ENCODE peak calls at places on chromosomes 13 and 19, in six cellular contexts. U, P, S, R, I and X are unnamed samples.

GRCh38 chr13:52686381-52686780 is 33.7 kb downstream of the SUGT1 start:
- DNase-seq in S (no peak), P (no peak), R (no peak), U (no peak), I (no peak), X (no peak)

GRCh38 chr13:74681891-74682290 is 547.7 kb upstream of the KLF12 start:
- DNase-seq in U (no peak), I (no peak), R (no peak), P (no peak), S (no peak), X (no peak)

GRCh38 chr19:48344892-48345291 is 18.8 kb downstream of the TMEM143 start:
- DNase-seq in R (peak; percentile 44), I (no peak), P (no peak), U (no peak), S (no peak), X (peak; percentile 66)

GRCh38 chr13:73551736-73552135 is 492.9 kb downstream of the KLF5 start:
- DNase-seq in P (no peak), U (no peak), R (no peak), I (no peak), S (no peak), X (no peak)

GRCh38 chr19:53394522-53394973 is 401 bp upstream of the ZNF765 start:
- DNase-seq in I (peak; percentile 65), P (no peak), S (no peak), R (no peak), U (peak; percentile 63), X (peak; percentile 47)

GRCh38 chr19:10553943-10554381 is 10.3 kb downstream of the ATG4D start:
- DNase-seq in I (no peak), S (peak; percentile 30), U (no peak), R (no peak), P (peak; percentile 65), X (no peak)

GRCh38 chr19:35327642-35328041 is 1.3 kb upstream of the CD22 start:
- DNase-seq in S (no peak), U (no peak), I (no peak), R (no peak), P (no peak), X (peak; percentile 50)

GRCh38 chr13:100526299-100527030 is 62.1 kb downstream of the GGACT start:
- DNase-seq in R (no peak), I (no peak), P (no peak), U (no peak), S (no peak), X (peak; percentile 95)

GRCh38 chr13:87678353-87678752 is 7.2 kb downstream of the SLITRK5 start:
- DNase-seq in U (no peak), P (no peak), S (no peak), R (no peak), I (no peak), X (no peak)

GRCh38 chr19:50300814-50301606 is 28.2 kb downstream of the KCNC3 start:
- DNase-seq in P (no peak), U (no peak), R (peak; percentile 54), I (no peak), S (no peak), X (no peak)

GRCh38 chr13:51728972-51729371 is 75.0 kb downstream of the DHRS12 start:
- DNase-seq in P (no peak), S (no peak), I (no peak), U (no peak), R (peak; percentile 80), X (no peak)

GRCh38 chr13:39263033-39263432 is 224.8 kb downstream of the NHLRC3 start:
- DNase-seq in R (peak; percentile 78), S (peak; percentile 66), P (no peak), I (peak; percentile 46), U (no peak), X (peak; percentile 42)

GRCh38 chr13:32314968-32315254 is 252 bp downstream of the ZAR1L start:
- DNase-seq in R (peak; percentile 73), S (peak; percentile 66), P (no peak), U (no peak), I (peak; percentile 66), X (peak; percentile 25)

GRCh38 chr19:44649578-44650145 is 6.0 kb downstream of the PVR start:
- DNase-seq in I (no peak), S (no peak), U (no peak), P (no peak), R (no peak), X (no peak)
- H3K9me3 ChIP-seq in I (no peaks in the 10 kb centered on the region), S (no peaks in the 10 kb centered on the region), U (no peaks in the 10 kb centered on the region), P (no peaks in the 10 kb centered on the region), R (no peaks in the 10 kb centered on the region), X (no peaks in the 10 kb centered on the region)

GRCh38 chr19:57106646-57107235 is 13.0 kb upstream of the USP29 start:
- DNase-seq in P (no peak), U (no peak), S (no peak), I (no peak), R (no peak), X (peak; percentile 32)

GRCh38 chr19:57099199-57099661 is 20.6 kb upstream of the USP29 start:
- DNase-seq in P (peak; percentile 52), U (peak; percentile 90), S (peak; percentile 47), I (peak; percentile 10), R (peak; percentile 77), X (peak; percentile 81)

GRCh38 chr19:57105976-57106610 is 13.7 kb upstream of the USP29 start:
- DNase-seq in I (no peak), R (no peak), P (no peak), U (no peak), S (no peak), X (no peak)

GRCh38 chr19:57103573-57104277 is 16.1 kb upstream of the USP29 start:
- DNase-seq in U (peak; percentile 72), S (peak; percentile 53), I (peak; percentile 15), R (peak; percentile 83), P (peak; percentile 48), X (peak; percentile 68)
- H3K9me3 ChIP-seq in U (no peaks in the 10 kb centered on the region), S (peaks cover 75% of the 10 kb centered on the region), I (no peaks in the 10 kb centered on the region), R (peaks cover 8% of the 10 kb centered on the region), P (peaks cover 6% of the 10 kb centered on the region), X (peaks cover 5% of the 10 kb centered on the region)

GRCh38 chr19:55813906-55814305 is 17.9 kb downstream of the NLRP11 start:
- DNase-seq in R (no peak), U (no peak), I (no peak), P (no peak), S (no peak), X (no peak)
- H3K9me3 ChIP-seq in R (no peaks in the 10 kb centered on the region), U (no peaks in the 10 kb centered on the region), I (no peaks in the 10 kb centered on the region), P (no peaks in the 10 kb centered on the region), S (no peaks in the 10 kb centered on the region), X (peaks cover 10% of the 10 kb centered on the region)

GRCh38 chr19:22945560-22945959 is 57.4 kb downstream of the ZNF728 start:
- DNase-seq in I (no peak), R (peak; percentile 4), U (no peak), P (no peak), S (peak; percentile 6), X (no peak)
- H3K9me3 ChIP-seq in I (peaks cover 7% of the 10 kb centered on the region), R (peaks cover 49% of the 10 kb centered on the region), U (no peaks in the 10 kb centered on the region), P (peaks cover 43% of the 10 kb centered on the region), S (peaks cover 68% of the 10 kb centered on the region), X (peaks cover 4% of the 10 kb centered on the region)

GRCh38 chr19:37551123-37551993 is 43.2 kb downstream of the ZNF571 start:
- DNase-seq in I (no peak), P (peak; percentile 40), S (peak; percentile 60), R (peak; percentile 69), U (no peak), X (peak; percentile 88)
- H3K9me3 ChIP-seq in I (peaks cover 34% of the 10 kb centered on the region), P (peaks cover 88% of the 10 kb centered on the region), S (peaks cover 99% of the 10 kb centered on the region), R (peaks cover 58% of the 10 kb centered on the region), U (peaks cover 5% of the 10 kb centered on the region), X (peaks cover 40% of the 10 kb centered on the region)

GRCh38 chr19:27672309-27673047 is 1540.5 kb downstream of the UQCRFS1 start:
- DNase-seq in R (no peak), S (no peak), I (no peak), U (no peak), P (no peak), X (no peak)
- H3K9me3 ChIP-seq in R (peaks cover 33% of the 10 kb centered on the region), S (peaks cover 76% of the 10 kb centered on the region), I (no peaks in the 10 kb centered on the region), U (no peaks in the 10 kb centered on the region), P (peaks cover 11% of the 10 kb centered on the region), X (no peaks in the 10 kb centered on the region)